ENCODE peak calls at places on chromosome 2, in nine cellular contexts. D, H, Q, L, B, K, R, C and G are unnamed samples.

GRCh38 chr2:201233192-201234166 is 26.9 kb upstream of the CASP8 start:
- DNase-seq in D (peak), H (no peak), Q (peak), L (peak), B (no peak), K (peak), R (no peak), C (peak), G (peak)

GRCh38 chr2:48483916-48484315 is 46.0 kb upstream of the STON1 start:
- DNase-seq in D (no peak), H (peak), Q (no peak), L (no peak), B (no peak), K (no peak), R (peak), C (no peak), G (peak)

GRCh38 chr2:213490087-213490486 is 205.8 kb downstream of the SPAG16 start:
- DNase-seq in D (peak), H (no peak), Q (no peak), L (no peak), B (no peak), K (no peak), R (no peak), C (no peak), G (peak)

GRCh38 chr2:174013310-174013751 is 48.2 kb upstream of the SP3 start:
- DNase-seq in D (no peak), H (no peak), Q (no peak), L (peak), B (peak), K (no peak), R (no peak), C (no peak), G (no peak)

GRCh38 chr2:198440833-198441232 is 636.4 kb downstream of the PLCL1 start:
- DNase-seq in D (no peak), H (no peak), Q (no peak), L (no peak), B (no peak), K (no peak), R (no peak), C (no peak), G (no peak)

GRCh38 chr2:205058409-205058808 is 513.1 kb downstream of the PARD3B start:
- DNase-seq in D (no peak), H (no peak), Q (no peak), L (no peak), B (no peak), K (no peak), R (no peak), C (no peak), G (no peak)

GRCh38 chr2:235661538-235661937 is 167.7 kb downstream of the AGAP1 start:
- DNase-seq in D (no peak), H (no peak), Q (no peak), L (no peak), B (no peak), K (no peak), R (no peak), C (no peak), G (no peak)

GRCh38 chr2:47401789-47402554 is 984 bp upstream of the MSH2 start:
- DNase-seq in D (no peak), H (no peak), Q (no peak), L (no peak), B (no peak), K (no peak), R (no peak), C (no peak), G (no peak)

GRCh38 chr2:14647714-14648113 is 15.2 kb downstream of the LRATD1 start:
- DNase-seq in D (no peak), H (no peak), Q (no peak), L (no peak), B (no peak), K (no peak), R (no peak), C (no peak), G (no peak)

GRCh38 chr2:45184606-45185005 is 175.4 kb upstream of the SIX2 start:
- DNase-seq in D (no peak), H (no peak), Q (peak), L (no peak), B (no peak), K (no peak), R (peak), C (no peak), G (no peak)

GRCh38 chr2:158094487-158095092 is 7.1 kb upstream of the UPP2 start:
- DNase-seq in D (peak), H (no peak), Q (no peak), L (no peak), B (no peak), K (no peak), R (no peak), C (no peak), G (no peak)

GRCh38 chr2:181306785-181307184 is 150.4 kb upstream of the ITGA4 start:
- DNase-seq in D (peak), H (no peak), Q (no peak), L (no peak), B (no peak), K (no peak), R (peak), C (no peak), G (no peak)

GRCh38 chr2:28452534-28453081 is 43.3 kb upstream of the PLB1 start:
- DNase-seq in D (peak), H (no peak), Q (peak), L (peak), B (peak), K (peak), R (peak), C (peak), G (peak)

GRCh38 chr2:165720526-165720925 is 73.5 kb downstream of the GALNT3 start:
- DNase-seq in D (no peak), H (peak), Q (no peak), L (no peak), B (no peak), K (no peak), R (peak), C (no peak), G (no peak)
- H3K27ac ChIP-seq in D (no peak), H (no peak), Q (no peak), L (no peak), B (no peak), K (no peak), R (no peak), C (no peak), G (no peak)

DNA sequence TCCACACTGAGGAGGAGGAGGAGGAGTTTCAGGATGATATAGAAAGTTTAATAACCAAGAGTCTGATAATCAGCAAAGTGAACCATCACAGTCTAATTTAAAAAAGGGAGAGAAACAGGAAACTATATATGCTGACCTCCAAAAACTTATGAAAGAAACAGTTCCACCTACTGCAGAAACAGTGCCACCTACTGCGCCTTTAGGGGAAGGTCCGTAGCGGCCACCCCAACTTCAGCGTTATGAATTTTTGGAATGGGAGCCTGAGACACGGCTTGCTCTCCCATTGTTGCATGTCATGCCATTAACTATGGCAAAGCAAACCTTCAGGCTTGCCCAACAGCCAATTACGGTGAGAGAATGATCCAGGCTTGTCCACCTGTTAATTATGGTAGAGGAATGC is 1719.2 kb upstream of the LRRTM1 start:
- DNase-seq in D (no peak), H (no peak), Q (no peak), L (no peak), B (no peak), K (no peak), R (no peak), C (no peak), G (no peak)
- H3K27ac ChIP-seq in D (no peak), H (no peak), Q (no peak), L (no peak), B (no peak), K (no peak), R (no peak), C (no peak), G (no peak)

GRCh38 chr2:40409734-40410133 is 42.2 kb downstream of the SLC8A1 start:
- DNase-seq in D (no peak), H (no peak), Q (no peak), L (no peak), B (no peak), K (no peak), R (no peak), C (no peak), G (no peak)
- H3K27ac ChIP-seq in D (no peak), H (no peak), Q (no peak), L (no peak), B (no peak), K (no peak), R (no peak), C (no peak), G (peak)

GRCh38 chr2:220512419-220512818 is 885.0 kb downstream of the SLC4A3 start:
- DNase-seq in D (no peak), H (peak), Q (peak), L (no peak), B (no peak), K (no peak), R (peak), C (no peak), G (peak)
- H3K27ac ChIP-seq in D (no peak), H (peak), Q (no peak), L (no peak), B (no peak), K (no peak), R (peak), C (no peak), G (no peak)

GRCh38 chr2:32611771-32612170 is 16.1 kb upstream of the TTC27 start:
- DNase-seq in D (no peak), H (no peak), Q (no peak), L (no peak), B (no peak), K (no peak), R (no peak), C (no peak), G (no peak)
- H3K27ac ChIP-seq in D (no peak), H (no peak), Q (no peak), L (no peak), B (no peak), K (no peak), R (no peak), C (no peak), G (peak)

DNA sequence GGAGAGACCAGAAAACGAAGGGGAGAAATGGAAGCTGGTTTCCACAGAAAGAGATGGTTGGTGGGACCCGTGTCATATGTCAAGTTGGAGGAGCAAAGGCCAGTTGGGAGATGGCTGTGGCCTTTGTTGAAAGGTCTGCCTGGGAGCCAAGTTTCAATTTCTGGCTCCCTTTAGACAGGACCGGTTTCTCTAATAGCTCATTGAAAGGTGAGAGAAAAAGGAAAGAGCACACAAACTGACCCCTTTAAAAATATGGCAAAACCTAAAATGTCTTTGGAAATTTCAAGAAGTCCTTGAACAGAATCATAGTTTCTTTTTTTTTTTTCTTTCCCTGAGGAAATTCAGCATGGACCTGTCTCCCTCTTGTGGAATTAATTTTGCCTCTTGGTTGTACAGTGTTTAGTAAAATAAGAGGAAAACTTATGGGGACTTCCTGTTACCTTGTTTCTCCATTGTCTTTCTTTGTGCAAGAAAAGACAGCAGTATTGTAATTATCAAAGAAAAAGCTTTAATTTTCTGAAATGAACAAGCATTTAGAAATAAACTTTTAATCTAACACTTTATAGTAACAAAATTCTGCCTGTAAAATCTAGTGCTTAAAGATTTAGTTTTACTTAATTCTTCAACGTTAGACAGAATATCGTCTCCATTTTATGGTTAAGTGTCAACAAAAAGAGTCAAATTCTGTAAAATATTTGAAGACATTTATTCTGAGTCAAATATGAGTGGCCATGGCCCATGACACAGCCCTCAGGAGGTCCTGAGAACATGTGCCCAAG is 176.4 kb upstream of the NABP1 start:
- DNase-seq in D (peak), H (no peak), Q (peak), L (no peak), B (no peak), K (no peak), R (peak), C (no peak), G (peak)
- H3K27ac ChIP-seq in D (no peak), H (no peak), Q (no peak), L (no peak), B (no peak), K (no peak), R (no peak), C (no peak), G (peak)

GRCh38 chr2:119241205-119241532 is 17.5 kb downstream of the STEAP3 start:
- DNase-seq in D (no peak), H (no peak), Q (no peak), L (no peak), B (no peak), K (no peak), R (no peak), C (no peak), G (no peak)
- H3K27ac ChIP-seq in D (no peak), H (no peak), Q (peak), L (no peak), B (no peak), K (no peak), R (no peak), C (peak), G (peak)

GRCh38 chr2:239238381-239238780 is 162.4 kb downstream of the HDAC4 start:
- DNase-seq in D (no peak), H (no peak), Q (no peak), L (no peak), B (no peak), K (no peak), R (no peak), C (no peak), G (no peak)

GRCh38 chr2:239238839-239239606 is 161.8 kb downstream of the HDAC4 start:
- DNase-seq in D (no peak), H (no peak), Q (no peak), L (no peak), B (no peak), K (no peak), R (no peak), C (no peak), G (no peak)

GRCh38 chr2:239239607-239240479 is 161.0 kb downstream of the HDAC4 start:
- DNase-seq in D (no peak), H (no peak), Q (no peak), L (no peak), B (peak), K (no peak), R (peak), C (no peak), G (peak)

GRCh38 chr2:239240480-239240881 is 160.3 kb downstream of the HDAC4 start:
- DNase-seq in D (no peak), H (no peak), Q (no peak), L (no peak), B (no peak), K (no peak), R (no peak), C (no peak), G (no peak)

GRCh38 chr2:239241431-239241830 is 159.4 kb downstream of the HDAC4 start:
- DNase-seq in D (no peak), H (no peak), Q (no peak), L (no peak), B (no peak), K (no peak), R (no peak), C (no peak), G (no peak)
- H3K27ac ChIP-seq in D (no peak), H (no peak), Q (no peak), L (no peak), B (no peak), K (no peak), R (no peak), C (peak), G (no peak)

GRCh38 chr2:62410015-62410453 is 96.0 kb downstream of the TMEM17 start:
- DNase-seq in D (peak), H (no peak), Q (no peak), L (no peak), B (peak), K (no peak), R (no peak), C (no peak), G (no peak)
- H3K27ac ChIP-seq in D (no peak), H (no peak), Q (no peak), L (no peak), B (no peak), K (no peak), R (no peak), C (no peak), G (no peak)

GRCh38 chr2:159227467-159227866 is 59.0 kb downstream of the WDSUB1 start:
- DNase-seq in D (no peak), H (no peak), Q (no peak), L (no peak), B (no peak), K (no peak), R (no peak), C (no peak), G (no peak)

GRCh38 chr2:159226608-159227007 is 59.9 kb downstream of the WDSUB1 start:
- DNase-seq in D (no peak), H (no peak), Q (no peak), L (no peak), B (no peak), K (no peak), R (no peak), C (no peak), G (no peak)

GRCh38 chr2:159224061-159224813 is 62.3 kb downstream of the WDSUB1 start:
- DNase-seq in D (no peak), H (no peak), Q (no peak), L (no peak), B (no peak), K (no peak), R (no peak), C (no peak), G (no peak)

GRCh38 chr2:159226059-159226461 is 60.4 kb downstream of the WDSUB1 start:
- DNase-seq in D (peak), H (no peak), Q (peak), L (no peak), B (no peak), K (no peak), R (peak), C (no peak), G (peak)

DNA sequence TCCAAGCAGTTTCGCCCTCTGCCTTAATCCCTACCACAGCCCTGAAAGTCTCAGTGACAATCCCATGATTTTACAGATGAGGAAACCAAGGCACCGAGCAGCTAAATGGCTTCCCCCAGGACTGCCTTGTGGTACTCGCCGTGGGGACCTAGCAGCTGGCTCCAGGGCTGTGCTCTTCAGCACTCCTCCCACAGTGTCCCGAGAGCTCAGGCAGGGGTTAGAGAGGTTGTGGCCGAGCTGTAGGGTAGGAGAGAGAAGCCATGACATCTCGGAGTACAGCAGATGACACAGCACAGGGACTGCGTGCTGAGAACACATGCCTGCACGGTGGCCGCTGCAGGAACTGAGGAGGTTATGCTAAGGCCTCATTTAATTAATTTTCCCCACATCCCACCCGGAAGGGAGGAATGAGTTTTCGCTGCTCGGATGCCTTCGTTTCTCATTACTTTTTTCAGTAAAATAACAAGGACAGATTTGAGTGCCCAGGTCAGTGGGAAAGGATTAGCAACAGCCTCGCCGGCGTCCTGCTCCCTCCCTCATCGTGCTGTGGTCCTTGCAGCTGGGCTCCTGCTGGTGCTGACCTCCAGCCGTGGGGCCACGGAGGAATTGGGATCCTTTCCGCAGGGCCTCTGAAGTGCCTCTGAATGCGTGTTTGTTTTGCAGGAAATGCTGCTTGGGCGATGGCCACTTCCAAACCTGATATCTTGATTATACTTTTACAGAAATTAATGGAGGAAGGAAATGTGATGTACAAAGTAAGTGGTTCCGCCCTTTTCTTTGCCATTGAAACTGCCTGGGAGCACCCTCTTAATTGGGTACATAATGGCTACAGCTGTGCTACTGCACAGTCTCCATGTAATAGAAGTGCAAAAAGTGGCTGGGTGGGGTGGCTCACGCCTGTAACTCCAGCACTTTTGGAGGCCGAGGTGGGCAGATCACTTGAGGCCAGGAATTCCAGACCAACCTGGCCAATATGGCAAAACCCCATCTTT is 61.2 kb downstream of the WDSUB1 start:
- DNase-seq in D (no peak), H (no peak), Q (no peak), L (no peak), B (peak), K (no peak), R (no peak), C (no peak), G (no peak)
- H3K27ac ChIP-seq in D (no peak), H (no peak), Q (peak), L (peak), B (no peak), K (no peak), R (no peak), C (no peak), G (no peak)